ENCODE peak calls at places on chromosomes 16 and 17, in five cellular contexts. W is hippocampal formation; G is effector CD4-positive, alpha-beta T cell; O is RCC 7860; Y is omental fat pad. R is an unnamed sample.

GRCh38 chr17:61401280-61402072 is 1.8 kb downstream of the TBX2 start:
- DNase-seq in W (no peak), G (no peak), O (no peak), Y (no peak), R (no peak)

GRCh38 chr17:76992911-76993310 is 124.7 kb downstream of the MGAT5B start:
- DNase-seq in W (no peak), G (no peak), O (no peak), Y (no peak), R (no peak)

GRCh38 chr17:49101054-49101534 is 31.5 kb upstream of the B4GALNT2 start:
- DNase-seq in W (no peak), G (no peak), O (peak; percentile 88), Y (no peak), R (no peak)

GRCh38 chr16:86261379-86261778 is 248.9 kb upstream of the FOXF1 start:
- DNase-seq in W (no peak), G (no peak), O (no peak), Y (no peak), R (no peak)

GRCh38 chr17:4648741-4649140 is 7.3 kb upstream of the ALOX15 start:
- DNase-seq in W (no peak), G (no peak), O (no peak), Y (no peak), R (no peak)

GRCh38 chr17:42428141-42428944 is 5.3 kb upstream of the CAVIN1 start:
- DNase-seq in W (peak; percentile 52), G (peak; percentile 26), O (peak; percentile 98), Y (no peak), R (peak; percentile 75)

GRCh38 chr16:78150233-78150632 is 50.8 kb downstream of the WWOX start:
- DNase-seq in W (no peak), G (no peak), O (no peak), Y (no peak), R (no peak)

GRCh38 chr16:88859381-88860091 is 2.6 kb downstream of the TRAPPC2L start:
- DNase-seq in W (no peak), G (no peak), O (no peak), Y (no peak), R (no peak)

GRCh38 chr16:9107025-9107970 is 15.9 kb downstream of the HAPSTR1 start:
- DNase-seq in W (no peak), G (no peak), O (no peak), Y (no peak), R (no peak)

GRCh38 chr16:48409839-48410610 is 24.8 kb upstream of the SIAH1 start:
- DNase-seq in W (no peak), G (no peak), O (peak; percentile 88), Y (peak; percentile 42), R (no peak)

GRCh38 chr16:17063156-17063555 is 407.6 kb downstream of the XYLT1 start:
- DNase-seq in W (no peak), G (no peak), O (no peak), Y (no peak), R (no peak)

GRCh38 chr16:76741623-76742022 is 449.4 kb upstream of the MON1B start:
- DNase-seq in W (no peak), G (no peak), O (no peak), Y (no peak), R (no peak)

GRCh38 chr16:55294947-55295346 is 29.1 kb upstream of the IRX6 start:
- DNase-seq in W (no peak), G (no peak), O (peak; percentile 70), Y (no peak), R (no peak)

GRCh38 chr17:70906808-70907207 is 737.5 kb downstream of the KCNJ2 start:
- DNase-seq in W (no peak), G (no peak), O (no peak), Y (no peak), R (no peak)

GRCh38 chr16:51523400-51523799 is 372.3 kb upstream of the SALL1 start:
- DNase-seq in W (no peak), G (no peak), O (no peak), Y (no peak), R (no peak)

GRCh38 chr16:15650698-15651161 is 685 bp downstream of the NDE1 start:
- DNase-seq in W (no peak), G (peak; percentile 40), O (no peak), Y (no peak), R (no peak)

GRCh38 chr17:29589524-29590260 is at the start of gene GIT1:
- DNase-seq in W (peak; percentile 82), G (peak; percentile 77), O (peak; percentile 65), Y (no peak), R (no peak)

GRCh38 chr17:59812139-59812538 is 80.6 kb downstream of the TUBD1 start:
- DNase-seq in W (no peak), G (no peak), O (no peak), Y (no peak), R (no peak)

GRCh38 chr16:15942901-15943690 is 6.3 kb upstream of the ABCC1 start:
- DNase-seq in W (no peak), G (no peak), O (no peak), Y (no peak), R (no peak)

GRCh38 chr16:2015117-2015946 is 4.3 kb upstream of the NPW start:
- DNase-seq in W (no peak), G (no peak), O (no peak), Y (no peak), R (no peak)

GRCh38 chr16:10579965-10580918 is at the start of gene EMP2:
- DNase-seq in W (peak; percentile 9), G (no peak), O (peak; percentile 45), Y (peak; percentile 38), R (peak; percentile 81)

GRCh38 chr16:20995711-20996110 is 95.1 kb downstream of the LYRM1 start:
- DNase-seq in W (no peak), G (no peak), O (no peak), Y (no peak), R (no peak)

R was measured in suprapubic skin.